ENCODE peak calls at places on chromosomes 3 and 15, in ten cellular contexts. D is Karpas-422, H is ACHN, Y is NCI-H1694, E is HAP-1, Z is H1, X is coronary artery, L is substantia nigra, S is ascending aorta, W is GM23248. I is an unnamed sample.

GRCh38 chr3:169110633-169111032 is 552.9 kb downstream of the MECOM start:
- DNase-seq in D (no peak), H (no peak), Y (no peak), E (no peak), Z (no peak), X (no peak), L (no peak), S (no peak), W (no peak), I (no peak)

GRCh38 chr3:53083496-53083895 is 37.6 kb upstream of the SFMBT1 start:
- DNase-seq in D (no peak), H (no peak), Y (peak), E (no peak), Z (no peak), X (peak), L (no peak), S (peak), W (peak), I (no peak)

GRCh38 chr3:10299679-10300078 is 6.9 kb upstream of the GHRL start:
- DNase-seq in D (no peak), H (no peak), Y (no peak), E (no peak), Z (no peak), X (no peak), L (no peak), S (no peak), W (no peak), I (peak)

GRCh38 chr15:69753867-69754266 is 301.2 kb downstream of the RPLP1 start:
- DNase-seq in D (no peak), H (no peak), Y (no peak), E (no peak), Z (no peak), X (no peak), L (no peak), S (no peak), W (no peak), I (no peak)

GRCh38 chr15:71916834-71917233 is 106.5 kb downstream of the NR2E3 start:
- DNase-seq in D (no peak), H (no peak), Y (peak), E (no peak), Z (no peak), X (no peak), L (no peak), S (no peak), W (no peak), I (no peak)

GRCh38 chr15:72740202-72740601 is 43.4 kb downstream of the ADPGK start:
- DNase-seq in D (no peak), H (no peak), Y (no peak), E (no peak), Z (no peak), X (no peak), L (no peak), S (no peak), W (no peak), I (peak)

GRCh38 chr15:75809986-75810750 is 33.1 kb upstream of the UBE2Q2 start:
- DNase-seq in D (peak), H (peak), Y (no peak), E (peak), Z (peak), X (no peak), L (no peak), S (no peak), W (peak), I (peak)

GRCh38 chr3:188126271-188126670 is 27.7 kb upstream of the LPP start:
- DNase-seq in D (no peak), H (no peak), Y (no peak), E (no peak), Z (no peak), X (no peak), L (no peak), S (no peak), W (peak), I (no peak)

GRCh38 chr3:64238971-64239667 is 13.9 kb upstream of the PRICKLE2 start:
- DNase-seq in D (no peak), H (peak), Y (peak), E (no peak), Z (peak), X (peak), L (no peak), S (peak), W (peak), I (no peak)

GRCh38 chr3:102129774-102130608 is 280.7 kb downstream of the NFKBIZ start:
- DNase-seq in D (no peak), H (peak), Y (no peak), E (no peak), Z (no peak), X (no peak), L (no peak), S (peak), W (peak), I (no peak)

GRCh38 chr3:54191997-54192396 is 69.6 kb downstream of the CACNA2D3 start:
- DNase-seq in D (no peak), H (no peak), Y (no peak), E (no peak), Z (no peak), X (no peak), L (no peak), S (no peak), W (no peak), I (no peak)

GRCh38 chr3:158845748-158846350 is 44.0 kb downstream of the MFSD1 start:
- DNase-seq in D (peak), H (peak), Y (peak), E (peak), Z (no peak), X (no peak), L (no peak), S (no peak), W (peak), I (peak)

GRCh38 chr3:108595304-108595703 is 5.8 kb downstream of the DZIP3 start:
- DNase-seq in D (no peak), H (no peak), Y (no peak), E (no peak), Z (no peak), X (no peak), L (no peak), S (no peak), W (no peak), I (no peak)

GRCh38 chr3:58657571-58658141 is 8.9 kb downstream of the FAM3D start:
- DNase-seq in D (no peak), H (no peak), Y (no peak), E (no peak), Z (no peak), X (no peak), L (no peak), S (peak), W (no peak), I (no peak)

GRCh38 chr15:55267401-55268053 is 22.1 kb downstream of the RAB27A start:
- DNase-seq in D (no peak), H (no peak), Y (no peak), E (no peak), Z (no peak), X (no peak), L (no peak), S (peak), W (no peak), I (no peak)